ENCODE peak calls at places on chromosomes 13 and 19, in eight cellular contexts. U is ovary, C is suprapubic skin, Q is esophagus muscularis mucosa, W is H1, O is A549, D is sigmoid colon, H is transverse colon. V is an unnamed sample.
A peak's percentile ranks its signal among the peaks of the same experiment; 100 is the strongest.

GRCh38 chr19:31350693-31351211 is 1.5 kb upstream of the TSHZ3 start:
- DNase-seq in U (peak; percentile 77), C (no peak), Q (no peak), W (peak; percentile 79), O (peak; percentile 24), D (no peak), H (peak; percentile 41), V (peak; percentile 40)

GRCh38 chr13:106011600-106011999 is 523.9 kb downstream of the EFNB2 start:
- DNase-seq in U (no peak), C (no peak), Q (no peak), W (no peak), O (no peak), D (no peak), H (no peak), V (no peak)

GRCh38 chr19:33175886-33176669 is 18.1 kb upstream of the LRP3 start:
- DNase-seq in U (peak; percentile 49), C (no peak), Q (no peak), W (peak; percentile 55), O (peak; percentile 75), D (no peak), H (no peak), V (no peak)

GRCh38 chr19:54551950-54552912 is 21.4 kb upstream of the LILRA2 start:
- DNase-seq in U (no peak), C (no peak), Q (peak; percentile 90), W (no peak), O (no peak), D (no peak), H (peak; percentile 21), V (no peak)

GRCh38 chr19:43634877-43635560 is 4.6 kb downstream of the CADM4 start:
- DNase-seq in U (peak; percentile 77), C (no peak), Q (no peak), W (peak; percentile 68), O (no peak), D (no peak), H (no peak), V (no peak)

GRCh38 chr19:588758-589692 is 656 bp upstream of the HCN2 start:
- DNase-seq in U (no peak), C (no peak), Q (no peak), W (no peak), O (peak; percentile 64), D (no peak), H (no peak), V (no peak)

GRCh38 chr13:36840718-36841250 is 21.8 kb downstream of the RFXAP start:
- DNase-seq in U (no peak), C (no peak), Q (no peak), W (no peak), O (no peak), D (no peak), H (no peak), V (no peak)

GRCh38 chr19:35555301-35556005 is 8.0 kb downstream of the ATP4A start:
- DNase-seq in U (no peak), C (no peak), Q (no peak), W (peak; percentile 73), O (peak; percentile 86), D (no peak), H (no peak), V (no peak)

GRCh38 chr13:24923305-24923640 is 159.3 kb downstream of the RNF17 start:
- DNase-seq in U (no peak), C (no peak), Q (no peak), W (no peak), O (no peak), D (no peak), H (no peak), V (no peak)
- H3K4me3 ChIP-seq in U (peak overlapping the region; percentile 98), C (peak overlapping the region; percentile 82), Q (peak overlapping the region; percentile 86), W (peak overlapping the region; percentile 93), O (peak overlapping the region; percentile 72), D (peak overlapping the region; percentile 66), H (peak overlapping the region; percentile 70), V (peak overlapping the region; percentile 46)

GRCh38 chr19:4748185-4748584 is 24.5 kb upstream of the DPP9 start:
- DNase-seq in U (no peak), C (no peak), Q (no peak), W (peak; percentile 48), O (no peak), D (no peak), H (no peak), V (no peak)

GRCh38 chr19:4748589-4748988 is 24.9 kb upstream of the DPP9 start:
- DNase-seq in U (no peak), C (no peak), Q (no peak), W (no peak), O (no peak), D (no peak), H (no peak), V (no peak)

GRCh38 chr19:4745986-4746385 is 22.3 kb upstream of the DPP9 start:
- DNase-seq in U (no peak), C (no peak), Q (no peak), W (no peak), O (no peak), D (no peak), H (no peak), V (no peak)

GRCh38 chr19:4742717-4743646 is 19.3 kb upstream of the DPP9 start:
- DNase-seq in U (no peak), C (no peak), Q (no peak), W (peak; percentile 69), O (no peak), D (no peak), H (no peak), V (no peak)

DNA sequence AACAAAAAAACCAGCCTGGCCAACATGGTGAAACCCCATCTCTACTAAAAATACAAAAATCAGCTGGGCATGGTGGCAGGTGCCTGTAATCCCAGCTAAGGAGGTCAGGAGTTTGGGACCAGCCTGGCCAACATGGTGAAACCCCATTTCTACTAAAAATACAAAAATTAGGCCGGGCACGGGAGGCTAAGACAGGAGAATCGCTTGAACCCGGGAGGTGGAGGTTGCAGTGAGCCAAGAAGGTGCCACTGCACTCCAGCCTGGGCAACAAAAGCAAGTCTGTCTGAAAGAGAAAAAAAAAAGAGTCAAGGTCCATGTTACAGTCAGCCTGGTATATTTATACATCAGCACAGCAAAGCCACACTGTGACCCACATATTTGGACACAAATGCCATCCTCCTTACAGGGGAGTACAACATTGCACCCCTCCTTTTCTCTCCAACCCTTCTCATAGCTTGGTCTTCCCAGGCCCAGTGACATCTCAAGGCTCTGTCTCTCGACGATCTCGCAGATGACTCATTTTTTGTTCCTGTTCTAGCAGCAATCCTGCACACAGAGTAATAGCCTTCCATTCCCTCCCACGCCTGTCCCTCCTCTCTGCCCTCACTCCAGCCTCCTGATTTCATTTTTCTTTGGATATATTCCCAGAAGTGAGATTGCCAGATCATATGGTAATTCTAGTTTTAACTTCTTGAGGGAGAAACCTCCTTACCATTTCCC is 21.0 kb upstream of the DPP9 start:
- DNase-seq in U (peak; percentile 64), C (no peak), Q (no peak), W (no peak), O (peak; percentile 52), D (peak; percentile 81), H (no peak), V (no peak)
- TF ChIP-seq EP300 in U (no peak), C (no peak), Q (no peak), W (no peak), O (no peak), D (peak; percentile 7), H (no peak), V (no peak)

GRCh38 chr19:17306285-17306714 is 628 bp downstream of the MRPL34 start:
- DNase-seq in U (no peak), C (no peak), Q (no peak), W (no peak), O (no peak), D (no peak), H (no peak), V (no peak)

GRCh38 chr19:17311455-17312248 is 2.3 kb downstream of the DDA1 start:
- DNase-seq in U (no peak), C (no peak), Q (no peak), W (no peak), O (peak; percentile 85), D (no peak), H (no peak), V (no peak)

GRCh38 chr19:17307876-17308377 is 1.4 kb upstream of the DDA1 start:
- DNase-seq in U (no peak), C (no peak), Q (no peak), W (no peak), O (no peak), D (no peak), H (no peak), V (no peak)

GRCh38 chr19:17309962-17310461 is 649 bp downstream of the DDA1 start:
- DNase-seq in U (no peak), C (no peak), Q (no peak), W (no peak), O (no peak), D (no peak), H (no peak), V (peak; percentile 85)

GRCh38 chr19:17309198-17309961 is at the start of gene DDA1:
- DNase-seq in U (peak; percentile 97), C (peak; percentile 100), Q (peak; percentile 100), W (peak; percentile 95), O (peak; percentile 99), D (peak; percentile 100), H (peak; percentile 100), V (peak; percentile 100)
- TF ChIP-seq POLR2A in U (peak; percentile 63), C (no peak), Q (no peak), W (no peak), O (peak; percentile 31), D (peak; percentile 10), H (peak; percentile 76), V (peak; percentile 40)

GRCh38 chr19:13252569-13253335 is 102.5 kb downstream of the IER2 start:
- DNase-seq in U (no peak), C (no peak), Q (no peak), W (no peak), O (no peak), D (no peak), H (no peak), V (no peak)

GRCh38 chr19:13255719-13256059 is 105.5 kb downstream of the IER2 start:
- DNase-seq in U (no peak), C (no peak), Q (no peak), W (no peak), O (no peak), D (no peak), H (no peak), V (no peak)

GRCh38 chr19:13260883-13261653 is 110.9 kb downstream of the IER2 start:
- DNase-seq in U (no peak), C (no peak), Q (no peak), W (no peak), O (peak; percentile 49), D (no peak), H (no peak), V (peak; percentile 42)

GRCh38 chr19:13256918-13257317 is 106.7 kb downstream of the IER2 start:
- DNase-seq in U (no peak), C (no peak), Q (no peak), W (no peak), O (no peak), D (no peak), H (no peak), V (no peak)

DNA sequence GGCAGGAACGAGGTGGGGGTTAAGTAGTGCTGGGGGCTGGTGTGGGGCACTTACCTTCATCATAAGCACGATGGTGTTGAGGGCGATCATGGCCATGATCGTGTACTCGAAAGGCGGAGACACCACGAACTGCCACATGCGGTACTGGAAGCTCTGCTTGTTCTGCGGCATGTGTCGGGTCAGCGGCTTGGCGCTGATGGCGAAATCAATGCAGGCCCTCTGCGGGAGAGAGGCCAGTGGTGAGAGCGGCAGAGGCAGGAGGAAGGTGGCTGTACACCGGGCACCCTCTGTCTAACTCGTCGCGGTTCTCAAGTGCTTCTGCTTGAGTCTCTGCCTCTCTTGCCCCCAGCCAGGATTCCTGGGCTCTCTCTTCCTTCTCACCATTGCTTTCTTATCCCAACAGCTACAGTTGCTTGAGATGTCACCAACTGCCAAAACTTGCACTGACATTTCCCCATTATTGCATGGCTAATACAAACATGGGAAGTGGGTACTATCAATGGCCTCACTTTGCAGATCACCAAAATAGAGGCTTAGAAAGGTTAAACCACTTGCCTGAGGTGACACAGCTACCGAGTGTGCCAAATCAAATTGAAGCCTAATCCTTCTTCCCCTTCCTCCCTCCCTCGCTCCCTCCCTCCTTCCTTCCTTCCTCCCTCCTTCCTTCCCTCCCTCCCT is 105.0 kb downstream of the IER2 start:
- DNase-seq in U (no peak), C (no peak), Q (no peak), W (no peak), O (no peak), D (no peak), H (no peak), V (peak; percentile 41)
- H3K4me3 ChIP-seq in U (no peak overlapping the region), C (no peak overlapping the region), Q (no peak overlapping the region), W (no peak overlapping the region), O (no peak overlapping the region), D (no peak overlapping the region), H (no peak overlapping the region), V (no peak overlapping the region)